ENCODE peak calls at places on chromosomes 12 and 14, in six cellular contexts. One of them, this sample, is unnamed. For H3K36me3, the result is how much of the 10 kb centered on the place peaks cover.

GRCh38 chr12:69908208-69908607 is 83.2 kb downstream of the MYRFL start:
- DNase-seq in H1: no peak
- DNase-seq in IMR-90: no peak
- DNase-seq in lung: no peak
- DNase-seq in mucosa of descending colon: no peak
- DNase-seq in neuronal stem cell: no peak
- DNase-seq in this sample: no peak

GRCh38 chr14:106489112-106489881 is 962.9 kb downstream of the TMEM121 start:
- DNase-seq in IMR-90: no peak
- DNase-seq in H1: no peak
- DNase-seq in neuronal stem cell: no peak
- DNase-seq in mucosa of descending colon: no peak
- DNase-seq in lung: no peak
- DNase-seq in this sample: no peak

GRCh38 chr12:102740157-102741032 is 176.6 kb downstream of the PAH start:
- DNase-seq in mucosa of descending colon: no peak
- DNase-seq in lung: no peak
- DNase-seq in neuronal stem cell: no peak
- DNase-seq in H1: no peak
- DNase-seq in IMR-90: peak
- DNase-seq in this sample: no peak

GRCh38 chr12:132168311-132169031 is 24.2 kb downstream of the NOC4L start:
- DNase-seq in mucosa of descending colon: no peak
- DNase-seq in H1: no peak
- DNase-seq in lung: no peak
- DNase-seq in neuronal stem cell: no peak
- DNase-seq in IMR-90: no peak
- DNase-seq in this sample: no peak

GRCh38 chr14:85250369-85250768 is 279.6 kb upstream of the FLRT2 start:
- DNase-seq in neuronal stem cell: peak
- DNase-seq in mucosa of descending colon: no peak
- DNase-seq in lung: no peak
- DNase-seq in IMR-90: no peak
- DNase-seq in H1: no peak
- DNase-seq in this sample: no peak

GRCh38 chr12:3405821-3406220 is 85.2 kb upstream of the PRMT8 start:
- DNase-seq in H1: no peak
- DNase-seq in lung: no peak
- DNase-seq in neuronal stem cell: no peak
- DNase-seq in IMR-90: no peak
- DNase-seq in mucosa of descending colon: no peak
- DNase-seq in this sample: no peak

GRCh38 chr12:21444193-21445146 is 7.0 kb downstream of the PYROXD1 start:
- DNase-seq in H1: no peak
- DNase-seq in mucosa of descending colon: no peak
- DNase-seq in IMR-90: no peak
- DNase-seq in neuronal stem cell: no peak
- DNase-seq in lung: no peak
- DNase-seq in this sample: no peak

GRCh38 chr14:84254205-84254788 is 1275.6 kb upstream of the FLRT2 start:
- DNase-seq in neuronal stem cell: peak
- DNase-seq in IMR-90: no peak
- DNase-seq in mucosa of descending colon: no peak
- DNase-seq in H1: no peak
- DNase-seq in lung: no peak
- DNase-seq in this sample: no peak

GRCh38 chr12:124544983-124545382 is 22.4 kb downstream of the NCOR2 start:
- DNase-seq in H1: no peak
- DNase-seq in neuronal stem cell: no peak
- DNase-seq in IMR-90: no peak
- DNase-seq in lung: no peak
- DNase-seq in mucosa of descending colon: no peak
- DNase-seq in this sample: no peak

GRCh38 chr12:45130881-45131281 is 80.0 kb upstream of the DBX2 start:
- DNase-seq in H1: peak
- DNase-seq in lung: no peak
- DNase-seq in IMR-90: peak
- DNase-seq in mucosa of descending colon: peak
- DNase-seq in neuronal stem cell: peak
- DNase-seq in this sample: peak

GRCh38 chr12:106764738-106765137 is 9.7 kb upstream of the RIC8B start:
- DNase-seq in neuronal stem cell: no peak
- DNase-seq in H1: no peak
- DNase-seq in mucosa of descending colon: no peak
- DNase-seq in IMR-90: no peak
- DNase-seq in lung: no peak
- DNase-seq in this sample: no peak

GRCh38 chr14:72608391-72609204 is 285.3 kb downstream of the DPF3 start:
- DNase-seq in H1: peak
- DNase-seq in lung: no peak
- DNase-seq in IMR-90: peak
- DNase-seq in neuronal stem cell: no peak
- DNase-seq in mucosa of descending colon: no peak
- DNase-seq in this sample: peak

GRCh38 chr14:104514156-104514848 is 65.3 kb upstream of the C14orf180 start:
- DNase-seq in lung: no peak
- DNase-seq in IMR-90: no peak
- DNase-seq in mucosa of descending colon: no peak
- DNase-seq in neuronal stem cell: no peak
- DNase-seq in H1: peak
- DNase-seq in this sample: peak

GRCh38 chr14:92692822-92693226 is 55.6 kb downstream of the LGMN start:
- DNase-seq in IMR-90: peak
- DNase-seq in neuronal stem cell: no peak
- DNase-seq in mucosa of descending colon: peak
- DNase-seq in H1: no peak
- DNase-seq in lung: peak
- DNase-seq in this sample: peak

GRCh38 chr12:92509156-92509758 is 193.5 kb upstream of the PLEKHG7 start:
- DNase-seq in mucosa of descending colon: no peak
- DNase-seq in H1: no peak
- DNase-seq in lung: no peak
- DNase-seq in IMR-90: no peak
- DNase-seq in neuronal stem cell: no peak
- DNase-seq in this sample: no peak

GRCh38 chr12:106141452-106141851 is 2.7 kb upstream of the NUAK1 start:
- DNase-seq in H1: no peak
- DNase-seq in lung: no peak
- DNase-seq in neuronal stem cell: no peak
- DNase-seq in mucosa of descending colon: no peak
- DNase-seq in IMR-90: no peak
- DNase-seq in this sample: no peak

GRCh38 chr12:97960741-97961608 is 498.4 kb downstream of the RMST start:
- DNase-seq in IMR-90: no peak
- DNase-seq in neuronal stem cell: peak
- DNase-seq in lung: peak
- DNase-seq in mucosa of descending colon: peak
- DNase-seq in H1: peak
- DNase-seq in this sample: no peak

GRCh38 chr12:65925626-65926025 is 101.3 kb downstream of the HMGA2 start:
- DNase-seq in mucosa of descending colon: peak
- DNase-seq in IMR-90: no peak
- DNase-seq in H1: no peak
- DNase-seq in neuronal stem cell: no peak
- DNase-seq in lung: no peak
- DNase-seq in this sample: no peak

GRCh38 chr14:79513446-79513845 is 697.9 kb downstream of the DIO2 start:
- DNase-seq in H1: no peak
- DNase-seq in neuronal stem cell: no peak
- DNase-seq in mucosa of descending colon: no peak
- DNase-seq in IMR-90: no peak
- DNase-seq in lung: no peak
- DNase-seq in this sample: no peak

GRCh38 chr14:79511146-79511545 is 700.2 kb downstream of the DIO2 start:
- DNase-seq in mucosa of descending colon: no peak
- DNase-seq in lung: no peak
- DNase-seq in IMR-90: peak
- DNase-seq in neuronal stem cell: no peak
- DNase-seq in H1: no peak
- DNase-seq in this sample: no peak

GRCh38 chr14:79516009-79516408 is 695.3 kb downstream of the DIO2 start:
- DNase-seq in IMR-90: no peak
- DNase-seq in lung: no peak
- DNase-seq in mucosa of descending colon: no peak
- DNase-seq in neuronal stem cell: peak
- DNase-seq in H1: no peak
- DNase-seq in this sample: no peak

GRCh38 chr14:79514700-79515099 is 696.6 kb downstream of the DIO2 start:
- DNase-seq in lung: no peak
- DNase-seq in neuronal stem cell: no peak
- DNase-seq in IMR-90: peak
- DNase-seq in mucosa of descending colon: no peak
- DNase-seq in H1: no peak
- DNase-seq in this sample: no peak

GRCh38 chr14:79515158-79515557 is 696.1 kb downstream of the DIO2 start:
- DNase-seq in H1: no peak
- DNase-seq in lung: no peak
- DNase-seq in IMR-90: no peak
- DNase-seq in mucosa of descending colon: no peak
- DNase-seq in neuronal stem cell: no peak
- DNase-seq in this sample: no peak
- H3K4me3 ChIP-seq in H1: no peak
- H3K4me3 ChIP-seq in lung: no peak
- H3K4me3 ChIP-seq in IMR-90: no peak
- H3K4me3 ChIP-seq in mucosa of descending colon: no peak
- H3K4me3 ChIP-seq in neuronal stem cell: no peak
- H3K4me3 ChIP-seq in this sample: no peak

GRCh38 chr12:108646597-108647190 is 13.0 kb upstream of the SELPLG start:
- DNase-seq in mucosa of descending colon: no peak
- DNase-seq in neuronal stem cell: no peak
- DNase-seq in lung: no peak
- DNase-seq in IMR-90: peak
- DNase-seq in H1: no peak
- DNase-seq in this sample: no peak

GRCh38 chr12:108649126-108649525 is 15.4 kb upstream of the SELPLG start:
- DNase-seq in neuronal stem cell: no peak
- DNase-seq in lung: no peak
- DNase-seq in mucosa of descending colon: no peak
- DNase-seq in H1: no peak
- DNase-seq in IMR-90: peak
- DNase-seq in this sample: no peak

GRCh38 chr12:108648371-108648770 is 14.7 kb upstream of the SELPLG start:
- DNase-seq in IMR-90: no peak
- DNase-seq in neuronal stem cell: no peak
- DNase-seq in H1: no peak
- DNase-seq in mucosa of descending colon: no peak
- DNase-seq in lung: no peak
- DNase-seq in this sample: no peak

GRCh38 chr12:108647199-108647935 is 13.7 kb upstream of the SELPLG start:
- DNase-seq in IMR-90: no peak
- DNase-seq in mucosa of descending colon: no peak
- DNase-seq in neuronal stem cell: no peak
- DNase-seq in lung: no peak
- DNase-seq in H1: no peak
- DNase-seq in this sample: no peak

DNA sequence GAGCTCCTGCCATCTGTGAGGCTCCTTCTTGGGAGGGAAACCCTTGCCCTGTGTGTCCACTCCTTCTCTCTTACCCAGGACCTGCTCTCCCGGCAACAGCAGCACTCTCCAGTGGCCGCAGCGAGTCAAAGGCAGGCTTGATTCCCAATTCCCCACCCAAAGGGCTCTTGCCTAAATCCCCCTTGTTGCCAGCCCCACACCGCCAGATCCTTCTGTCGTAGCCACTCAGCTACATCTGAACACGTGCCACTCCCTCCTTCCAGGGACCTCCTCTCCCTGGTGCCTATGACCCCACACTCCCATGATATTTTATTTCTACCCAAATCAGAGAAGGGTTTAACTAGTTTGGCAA is 14.2 kb upstream of the SELPLG start:
- DNase-seq in mucosa of descending colon: no peak
- DNase-seq in neuronal stem cell: no peak
- DNase-seq in H1: no peak
- DNase-seq in IMR-90: no peak
- DNase-seq in lung: no peak
- DNase-seq in this sample: no peak
- H3K36me3 ChIP-seq in mucosa of descending colon: under half
- H3K36me3 ChIP-seq in neuronal stem cell: half or more
- H3K36me3 ChIP-seq in H1: under half
- H3K36me3 ChIP-seq in IMR-90: half or more
- H3K36me3 ChIP-seq in lung: under half
- H3K36me3 ChIP-seq in this sample: half or more

GRCh38 chr12:57474862-57475261 is 4.8 kb downstream of the ARHGAP9 start:
- DNase-seq in lung: no peak
- DNase-seq in neuronal stem cell: no peak
- DNase-seq in IMR-90: no peak
- DNase-seq in mucosa of descending colon: no peak
- DNase-seq in H1: no peak
- DNase-seq in this sample: no peak

GRCh38 chr12:57474430-57474829 is 5.2 kb downstream of the ARHGAP9 start:
- DNase-seq in neuronal stem cell: no peak
- DNase-seq in H1: no peak
- DNase-seq in mucosa of descending colon: no peak
- DNase-seq in IMR-90: no peak
- DNase-seq in lung: no peak
- DNase-seq in this sample: no peak

GRCh38 chr12:57473886-57474285 is 5.8 kb downstream of the ARHGAP9 start:
- DNase-seq in mucosa of descending colon: no peak
- DNase-seq in H1: no peak
- DNase-seq in IMR-90: no peak
- DNase-seq in lung: no peak
- DNase-seq in neuronal stem cell: no peak
- DNase-seq in this sample: no peak

GRCh38 chr12:57476162-57476992 is 3.3 kb downstream of the ARHGAP9 start:
- DNase-seq in neuronal stem cell: no peak
- DNase-seq in mucosa of descending colon: no peak
- DNase-seq in H1: peak
- DNase-seq in IMR-90: no peak
- DNase-seq in lung: no peak
- DNase-seq in this sample: no peak

GRCh38 chr12:57475271-57476161 is 4.2 kb downstream of the ARHGAP9 start:
- DNase-seq in neuronal stem cell: no peak
- DNase-seq in H1: peak
- DNase-seq in IMR-90: no peak
- DNase-seq in lung: no peak
- DNase-seq in mucosa of descending colon: no peak
- DNase-seq in this sample: no peak
- H3K4me3 ChIP-seq in neuronal stem cell: peak
- H3K4me3 ChIP-seq in H1: peak
- H3K4me3 ChIP-seq in IMR-90: peak
- H3K4me3 ChIP-seq in lung: no peak
- H3K4me3 ChIP-seq in mucosa of descending colon: no peak
- H3K4me3 ChIP-seq in this sample: no peak

GRCh38 chr12:57604454-57605307 is at the start of gene DTX3:
- DNase-seq in IMR-90: no peak
- DNase-seq in H1: peak
- DNase-seq in mucosa of descending colon: no peak
- DNase-seq in lung: no peak
- DNase-seq in neuronal stem cell: no peak
- DNase-seq in this sample: no peak

GRCh38 chr12:57603323-57603722 is 1.3 kb upstream of the DTX3 start:
- DNase-seq in neuronal stem cell: no peak
- DNase-seq in H1: no peak
- DNase-seq in mucosa of descending colon: no peak
- DNase-seq in IMR-90: no peak
- DNase-seq in lung: no peak
- DNase-seq in this sample: no peak

GRCh38 chr12:57605308-57606015 is 838 bp downstream of the DTX3 start:
- DNase-seq in IMR-90: no peak
- DNase-seq in lung: no peak
- DNase-seq in H1: no peak
- DNase-seq in mucosa of descending colon: no peak
- DNase-seq in neuronal stem cell: no peak
- DNase-seq in this sample: no peak

GRCh38 chr12:57602544-57602943 is 2.1 kb upstream of the DTX3 start:
- DNase-seq in lung: no peak
- DNase-seq in IMR-90: no peak
- DNase-seq in neuronal stem cell: no peak
- DNase-seq in H1: no peak
- DNase-seq in mucosa of descending colon: no peak
- DNase-seq in this sample: no peak

GRCh38 chr12:57603758-57604453 is 718 bp upstream of the DTX3 start:
- DNase-seq in neuronal stem cell: no peak
- DNase-seq in mucosa of descending colon: no peak
- DNase-seq in lung: no peak
- DNase-seq in IMR-90: peak
- DNase-seq in H1: peak
- DNase-seq in this sample: peak
- H3K36me3 ChIP-seq in neuronal stem cell: half or more
- H3K36me3 ChIP-seq in mucosa of descending colon: under half
- H3K36me3 ChIP-seq in lung: under half
- H3K36me3 ChIP-seq in IMR-90: under half
- H3K36me3 ChIP-seq in H1: under half
- H3K36me3 ChIP-seq in this sample: under half